ENCODE peak calls at places on chromosome 12, in four cellular contexts. R, D, S and G are unnamed samples.

GRCh38 chr12:49920241-49920914 is 16.7 kb upstream of the FAIM2 start:
- DNase-seq in R (no peak), D (no peak), S (no peak), G (peak)

GRCh38 chr12:132588821-132589669 is 21.3 kb downstream of the LRCOL1 start:
- DNase-seq in R (no peak), D (no peak), S (no peak), G (no peak)

GRCh38 chr12:58629376-58629775 is 290.9 kb downstream of the LRIG3 start:
- DNase-seq in R (no peak), D (no peak), S (no peak), G (no peak)

GRCh38 chr12:6230321-6231110 is 30.3 kb downstream of the CD9 start:
- DNase-seq in R (no peak), D (peak), S (peak), G (no peak)

GRCh38 chr12:2640281-2640680 is 154.5 kb upstream of the FKBP4 start:
- DNase-seq in R (peak), D (no peak), S (no peak), G (no peak)

GRCh38 chr12:100716949-100717732 is 77.4 kb upstream of the ANO4 start:
- DNase-seq in R (no peak), D (no peak), S (no peak), G (no peak)

GRCh38 chr12:15540025-15540424 is 217.7 kb downstream of the PTPRO start:
- DNase-seq in R (no peak), D (no peak), S (no peak), G (no peak)

GRCh38 chr12:124656947-124657434 is 89.6 kb upstream of the NCOR2 start:
- DNase-seq in R (no peak), D (no peak), S (no peak), G (no peak)

GRCh38 chr12:6069452-6070093 is 54.9 kb downstream of the VWF start:
- DNase-seq in R (peak), D (no peak), S (no peak), G (peak)

GRCh38 chr12:48981757-48982157 is 3.6 kb downstream of the WNT1 start:
- DNase-seq in R (no peak), D (no peak), S (no peak), G (no peak)

GRCh38 chr12:4958697-4959375 is 49.1 kb downstream of the KCNA1 start:
- DNase-seq in R (no peak), D (no peak), S (no peak), G (no peak)

GRCh38 chr12:128825845-128826244 is 2.1 kb upstream of the SLC15A4 start:
- DNase-seq in R (no peak), D (no peak), S (no peak), G (no peak)

GRCh38 chr12:115709410-115710065 is 568.0 kb downstream of the MED13L start:
- DNase-seq in R (no peak), D (peak), S (no peak), G (no peak)

GRCh38 chr12:104662908-104663307 is 206.2 kb downstream of the CHST11 start:
- DNase-seq in R (no peak), D (no peak), S (no peak), G (no peak)

GRCh38 chr12:120474092-120474960 is 4.8 kb upstream of the SRSF9 start:
- DNase-seq in R (peak), D (no peak), S (no peak), G (peak)

GRCh38 chr12:103688659-103689058 is 101.6 kb downstream of the STAB2 start:
- DNase-seq in R (no peak), D (no peak), S (no peak), G (no peak)

GRCh38 chr12:2152134-2152533 is 99.3 kb downstream of the CACNA1C start:
- DNase-seq in R (no peak), D (no peak), S (no peak), G (no peak)

GRCh38 chr12:118334939-118335567 is 37.7 kb downstream of the TAOK3 start:
- DNase-seq in R (no peak), D (no peak), S (no peak), G (no peak)

GRCh38 chr12:26088999-26089398 is 35.8 kb downstream of the BHLHE41 start:
- DNase-seq in R (no peak), D (no peak), S (no peak), G (no peak)

GRCh38 chr12:49923035-49923644 is 19.4 kb upstream of the FAIM2 start:
- DNase-seq in R (no peak), D (no peak), S (no peak), G (no peak)

GRCh38 chr12:108306014-108306501 is 33.1 kb downstream of the CMKLR1 start:
- DNase-seq in R (peak), D (no peak), S (no peak), G (peak)

GRCh38 chr12:60123443-60124000 is 527.7 kb downstream of the SLC16A7 start:
- DNase-seq in R (no peak), D (no peak), S (no peak), G (no peak)
- H3K4me3 ChIP-seq in R (no peak), D (no peak), S (no peak), G (no peak)

DNA sequence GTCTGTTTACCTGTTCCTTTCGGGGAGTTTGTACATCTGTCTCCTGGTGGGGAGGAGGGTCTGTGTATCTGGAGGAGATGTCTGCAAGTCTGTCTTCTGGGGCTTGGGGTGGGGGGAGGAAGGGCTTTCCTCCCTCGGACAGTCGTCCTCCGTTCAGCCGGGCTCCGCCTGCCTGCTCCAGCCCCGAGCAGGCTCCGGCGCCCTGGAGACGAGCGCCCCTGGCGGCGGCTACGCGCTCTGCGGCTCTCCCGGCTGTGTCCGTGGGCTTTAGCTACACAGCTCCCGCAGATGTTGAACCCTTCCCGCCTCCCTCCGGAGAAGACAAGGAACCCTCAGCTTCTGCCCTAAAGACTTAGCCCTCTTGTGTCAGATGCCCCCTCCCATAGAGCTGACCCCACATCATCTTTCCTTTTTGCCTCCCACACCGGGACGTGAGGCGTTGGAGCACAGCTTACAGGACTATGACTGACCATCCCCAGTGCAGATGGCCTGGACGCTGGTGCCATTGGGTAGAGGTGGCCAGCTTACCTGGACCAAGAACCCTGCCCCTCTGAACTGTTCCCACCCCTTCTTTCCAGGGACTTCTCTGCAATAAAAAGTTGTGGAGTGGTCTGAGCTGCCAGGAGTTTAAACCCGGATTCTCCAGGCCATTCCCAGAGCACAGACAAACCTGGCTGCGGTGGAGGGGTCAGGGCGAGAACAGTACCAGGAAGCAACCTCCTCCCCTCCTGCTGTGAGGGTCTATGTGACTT is 4.7 kb downstream of the KRT86 start:
- DNase-seq in R (peak), D (peak), S (no peak), G (peak)
- H3K4me3 ChIP-seq in R (no peak), D (no peak), S (peak), G (peak)

GRCh38 chr12:62260733-62261683 is 804 bp downstream of the USP15 start:
- DNase-seq in R (no peak), D (no peak), S (peak), G (peak)
- H3K4me3 ChIP-seq in R (peak), D (peak), S (peak), G (peak)

GRCh38 chr12:54128466-54128865 is 60.3 kb downstream of the SMUG1 start:
- DNase-seq in R (no peak), D (no peak), S (no peak), G (no peak)

GRCh38 chr12:54125950-54126695 is 62.7 kb downstream of the SMUG1 start:
- DNase-seq in R (no peak), D (peak), S (no peak), G (no peak)

GRCh38 chr12:54127538-54128259 is 61.1 kb downstream of the SMUG1 start:
- DNase-seq in R (no peak), D (no peak), S (no peak), G (no peak)

GRCh38 chr12:54129028-54129903 is 59.5 kb downstream of the SMUG1 start:
- DNase-seq in R (no peak), D (no peak), S (no peak), G (no peak)

GRCh38 chr12:54126696-54127537 is 61.9 kb downstream of the SMUG1 start:
- DNase-seq in R (no peak), D (peak), S (no peak), G (no peak)
- H3K4me3 ChIP-seq in R (peak), D (peak), S (peak), G (no peak)

GRCh38 chr12:123250471-123251383 is 17.5 kb downstream of the MTRFR start:
- DNase-seq in R (no peak), D (no peak), S (no peak), G (no peak)
- H3K4me3 ChIP-seq in R (no peak), D (no peak), S (no peak), G (no peak)

GRCh38 chr12:3869448-3869847 is 3.8 kb downstream of the PARP11 start:
- DNase-seq in R (no peak), D (no peak), S (no peak), G (no peak)

GRCh38 chr12:3872800-3873636 is at the start of gene PARP11:
- DNase-seq in R (peak), D (peak), S (peak), G (peak)

GRCh38 chr12:3869860-3870259 is 3.3 kb downstream of the PARP11 start:
- DNase-seq in R (no peak), D (no peak), S (no peak), G (no peak)
- H3K4me3 ChIP-seq in R (no peak), D (peak), S (no peak), G (no peak)

GRCh38 chr12:122886851-122887816 is 8.8 kb downstream of the VPS37B start:
- DNase-seq in R (no peak), D (no peak), S (no peak), G (no peak)

GRCh38 chr12:122886161-122886560 is 9.8 kb downstream of the VPS37B start:
- DNase-seq in R (no peak), D (no peak), S (no peak), G (no peak)

GRCh38 chr12:122889658-122890561 is 6.0 kb downstream of the VPS37B start:
- DNase-seq in R (no peak), D (no peak), S (no peak), G (no peak)

GRCh38 chr12:122887817-122888212 is 8.1 kb downstream of the VPS37B start:
- DNase-seq in R (no peak), D (no peak), S (no peak), G (no peak)

DNA sequence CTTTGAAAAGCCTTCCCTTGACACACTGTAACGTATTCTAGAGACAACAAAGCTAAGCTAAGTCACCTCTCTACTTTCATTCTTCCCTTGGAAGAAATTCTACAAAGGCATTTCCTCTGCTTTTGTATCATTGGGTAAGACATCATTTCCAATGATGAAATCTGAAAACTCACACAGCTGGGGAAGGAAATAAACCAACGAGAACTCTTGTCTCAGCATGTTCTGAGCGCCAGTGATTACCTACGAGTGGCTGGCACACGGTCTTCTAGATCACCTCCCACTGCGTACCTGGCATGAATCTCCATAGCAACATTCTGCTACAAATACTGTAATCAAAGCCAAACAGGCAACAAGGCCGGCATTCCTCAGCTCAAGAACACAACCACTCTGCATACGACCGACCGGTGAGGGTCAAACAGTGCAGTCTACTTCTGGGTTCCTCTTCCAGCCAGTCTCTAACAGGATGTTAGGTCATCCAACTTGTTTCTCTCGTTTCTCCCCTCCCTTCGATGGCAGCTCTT is 7.6 kb downstream of the VPS37B start:
- DNase-seq in R (no peak), D (no peak), S (no peak), G (peak)
- H3K4me3 ChIP-seq in R (no peak), D (no peak), S (peak), G (no peak)

DNA sequence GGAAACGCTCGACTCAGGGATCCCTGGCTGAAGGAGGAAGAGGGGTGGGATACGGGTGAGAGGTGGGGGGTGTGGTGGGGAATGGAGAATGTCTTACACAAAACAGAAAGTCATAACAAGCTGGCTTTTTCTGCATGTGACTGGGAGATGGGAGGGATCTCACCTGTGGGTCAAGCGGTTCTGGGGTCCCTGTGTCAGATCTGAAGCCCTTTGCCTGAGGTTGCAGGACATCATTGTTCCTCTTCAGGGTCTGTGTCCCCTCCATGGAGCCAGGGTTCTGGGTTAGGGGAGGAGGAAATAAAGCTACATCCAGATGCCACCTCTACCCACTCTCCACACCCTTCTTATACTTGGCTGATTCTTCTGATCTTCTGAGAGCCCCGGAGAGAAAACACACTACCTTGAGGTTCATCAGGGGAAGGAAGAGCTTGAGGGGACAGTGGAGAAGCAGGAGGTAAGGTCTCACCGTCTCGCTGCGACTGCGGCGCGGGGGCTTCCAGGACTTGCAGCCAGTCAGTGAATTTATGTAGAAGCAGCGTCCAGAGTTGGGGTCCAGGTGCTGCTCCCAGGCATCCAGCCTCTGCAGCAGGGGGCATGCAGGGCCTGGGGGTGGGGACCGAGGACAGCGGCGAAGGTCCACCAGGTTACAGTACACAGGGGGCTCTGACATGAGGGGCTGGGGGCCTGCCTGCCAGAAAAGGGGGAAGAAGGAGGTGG is 2.5 kb downstream of the ARHGAP9 start:
- DNase-seq in R (no peak), D (no peak), S (no peak), G (no peak)
- H3K4me3 ChIP-seq in R (no peak), D (peak), S (peak), G (no peak)